ENCODE peak calls at places on chromosomes 2 and 18, in seven cellular contexts. N, I, K, V, U, O and S are unnamed samples.

GRCh38 chr2:185738679-185739472 is at the start of gene FSIP2:
- DNase-seq in N (peak), I (peak), K (peak), V (no peak), U (peak), O (no peak), S (peak)

GRCh38 chr2:197191177-197191947 is 119.2 kb downstream of the ANKRD44 start:
- DNase-seq in N (no peak), I (peak), K (peak), V (no peak), U (no peak), O (no peak), S (no peak)

GRCh38 chr2:137938204-137938603 is 26.1 kb upstream of the HNMT start:
- DNase-seq in N (no peak), I (peak), K (no peak), V (no peak), U (no peak), O (no peak), S (no peak)

GRCh38 chr2:74204436-74204835 is 6.0 kb downstream of the MTHFD2 start:
- DNase-seq in N (no peak), I (no peak), K (no peak), V (no peak), U (no peak), O (no peak), S (no peak)

GRCh38 chr18:74608681-74609080 is 11.0 kb downstream of the ZNF407 start:
- DNase-seq in N (no peak), I (peak), K (no peak), V (no peak), U (no peak), O (no peak), S (no peak)

GRCh38 chr18:10023853-10024638 is 110.2 kb downstream of the VAPA start:
- DNase-seq in N (no peak), I (no peak), K (peak), V (no peak), U (no peak), O (no peak), S (no peak)

GRCh38 chr18:12703714-12704113 is 872 bp downstream of the PSMG2 start:
- DNase-seq in N (no peak), I (peak), K (peak), V (no peak), U (no peak), O (no peak), S (no peak)

GRCh38 chr2:117987121-117987520 is 26.7 kb downstream of the CCDC93 start:
- DNase-seq in N (no peak), I (no peak), K (no peak), V (no peak), U (no peak), O (no peak), S (no peak)

GRCh38 chr2:229431331-229431954 is 160.4 kb upstream of the PID1 start:
- DNase-seq in N (no peak), I (peak), K (peak), V (no peak), U (no peak), O (no peak), S (no peak)

DNA sequence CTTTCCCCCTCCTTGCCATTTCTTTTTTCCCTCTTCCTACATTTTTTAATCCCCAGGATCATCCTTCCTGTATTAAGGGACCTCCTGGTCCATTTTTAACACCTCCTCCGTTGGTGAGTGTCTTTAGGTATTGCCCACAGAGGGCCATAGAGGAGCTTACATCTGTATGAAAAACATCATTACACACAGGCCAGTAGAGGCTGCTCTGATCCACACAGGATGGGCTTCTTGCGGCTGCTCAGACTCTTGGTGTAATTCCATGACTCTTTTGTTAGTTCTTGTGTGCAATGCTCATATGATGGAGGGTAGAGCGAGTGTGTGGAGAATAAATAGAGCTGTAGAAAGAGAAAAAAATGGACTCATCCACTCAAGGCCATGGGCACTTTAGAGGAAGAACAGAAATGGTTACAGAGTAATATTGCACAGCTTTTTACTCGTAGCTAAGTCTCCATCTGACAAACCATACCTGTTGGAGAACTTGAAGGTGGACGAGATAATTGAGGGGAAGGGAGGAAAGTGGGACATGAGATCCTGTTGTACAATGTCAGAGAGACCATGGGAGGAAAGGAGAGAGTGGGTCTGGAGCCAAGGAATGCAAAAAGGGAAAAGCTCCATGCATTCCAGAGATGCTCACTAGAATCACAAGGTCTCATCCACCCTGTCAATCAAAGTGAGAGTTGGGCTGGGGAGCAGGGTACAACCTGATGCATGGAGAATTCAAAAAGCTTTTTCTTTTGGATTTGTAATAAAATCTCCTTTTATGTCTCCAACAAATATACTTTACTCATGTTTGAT is 129.7 kb upstream of the TNP1 start:
- DNase-seq in N (no peak), I (peak), K (peak), V (no peak), U (no peak), O (no peak), S (no peak)
- TF ChIP-seq CTCF in N (no peak), I (peak), K (peak), V (no peak), U (no peak), O (no peak), S (no peak)

GRCh38 chr2:127697482-127698180 is 3.7 kb upstream of the SFT2D3 start:
- DNase-seq in N (no peak), I (no peak), K (no peak), V (no peak), U (no peak), O (no peak), S (no peak)
- TF ChIP-seq CTCF in N (no peak), I (no peak), K (no peak), V (no peak), U (no peak), O (no peak), S (no peak)

GRCh38 chr2:42153944-42154593 is 15.1 kb upstream of the EML4 start:
- DNase-seq in N (no peak), I (no peak), K (no peak), V (no peak), U (no peak), O (no peak), S (no peak)

GRCh38 chr2:42147641-42148274 is 21.4 kb upstream of the EML4 start:
- DNase-seq in N (no peak), I (peak), K (peak), V (no peak), U (no peak), O (no peak), S (no peak)

GRCh38 chr2:42150159-42150558 is 19.0 kb upstream of the EML4 start:
- DNase-seq in N (no peak), I (no peak), K (no peak), V (no peak), U (no peak), O (no peak), S (no peak)
- TF ChIP-seq CTCF in N (no peak), I (no peak), K (no peak), V (no peak), U (no peak), O (no peak), S (no peak)

DNA sequence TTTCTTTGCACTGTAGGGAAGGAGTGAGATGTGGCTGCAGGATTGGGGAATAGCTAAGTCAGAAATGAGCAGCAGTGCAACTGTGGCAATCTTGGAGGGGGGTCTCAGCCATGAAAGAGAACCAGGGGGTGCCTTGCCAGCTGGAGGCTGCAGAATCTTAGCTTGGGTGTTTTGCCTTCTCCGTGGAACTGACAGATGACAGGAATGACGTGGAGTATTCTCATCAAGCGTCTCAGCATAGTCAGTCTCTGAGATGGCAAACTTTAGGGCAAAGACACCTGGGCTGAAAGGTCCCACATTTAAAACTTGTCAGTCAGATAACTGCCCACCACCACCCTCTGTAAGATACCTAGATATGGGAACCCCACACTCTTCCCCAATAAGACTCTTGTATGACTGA is 73.2 kb downstream of the MARCHF4 start:
- DNase-seq in N (no peak), I (no peak), K (no peak), V (no peak), U (no peak), O (no peak), S (no peak)
- TF ChIP-seq CTCF in N (no peak), I (no peak), K (no peak), V (no peak), U (no peak), O (no peak), S (no peak)

GRCh38 chr2:105298017-105298416 is 31.5 kb downstream of the TGFBRAP1 start:
- DNase-seq in N (no peak), I (no peak), K (no peak), V (no peak), U (no peak), O (no peak), S (no peak)

GRCh38 chr2:105297211-105297610 is 32.3 kb downstream of the TGFBRAP1 start:
- DNase-seq in N (no peak), I (no peak), K (no peak), V (no peak), U (no peak), O (no peak), S (no peak)

GRCh38 chr2:105296017-105296611 is 33.4 kb downstream of the TGFBRAP1 start:
- DNase-seq in N (no peak), I (no peak), K (no peak), V (no peak), U (no peak), O (no peak), S (no peak)

GRCh38 chr2:105301646-105302045 is 27.9 kb downstream of the TGFBRAP1 start:
- DNase-seq in N (no peak), I (no peak), K (no peak), V (no peak), U (no peak), O (no peak), S (no peak)

GRCh38 chr2:105299290-105299689 is 30.2 kb downstream of the TGFBRAP1 start:
- DNase-seq in N (no peak), I (no peak), K (no peak), V (no peak), U (no peak), O (no peak), S (no peak)
- TF ChIP-seq CTCF in N (no peak), I (no peak), K (peak), V (no peak), U (no peak), O (no peak), S (peak)

GRCh38 chr2:231146656-231147055 is 21.8 kb upstream of the HTR2B start:
- DNase-seq in N (no peak), I (peak), K (no peak), V (no peak), U (no peak), O (no peak), S (no peak)
- TF ChIP-seq CTCF in N (no peak), I (no peak), K (no peak), V (no peak), U (no peak), O (no peak), S (no peak)

GRCh38 chr18:45085916-45086624 is 405.4 kb downstream of the SETBP1 start:
- DNase-seq in N (no peak), I (no peak), K (no peak), V (no peak), U (no peak), O (no peak), S (no peak)

GRCh38 chr18:45084207-45084606 is 403.5 kb downstream of the SETBP1 start:
- DNase-seq in N (no peak), I (peak), K (no peak), V (no peak), U (no peak), O (no peak), S (no peak)

GRCh38 chr18:45083456-45083855 is 402.8 kb downstream of the SETBP1 start:
- DNase-seq in N (no peak), I (no peak), K (no peak), V (no peak), U (no peak), O (no peak), S (no peak)

GRCh38 chr18:45090526-45091140 is 409.9 kb downstream of the SETBP1 start:
- DNase-seq in N (no peak), I (no peak), K (no peak), V (no peak), U (no peak), O (no peak), S (no peak)

GRCh38 chr18:45086777-45087176 is 406.1 kb downstream of the SETBP1 start:
- DNase-seq in N (no peak), I (no peak), K (no peak), V (no peak), U (no peak), O (no peak), S (no peak)
- TF ChIP-seq CTCF in N (no peak), I (no peak), K (no peak), V (no peak), U (no peak), O (no peak), S (no peak)

GRCh38 chr2:200005675-200006074 is 50.3 kb downstream of the MAIP1 start:
- DNase-seq in N (no peak), I (no peak), K (no peak), V (no peak), U (no peak), O (no peak), S (no peak)
- TF ChIP-seq CTCF in N (no peak), I (no peak), K (no peak), V (no peak), U (no peak), O (no peak), S (no peak)

GRCh38 chr2:18219676-18220075 is 340.8 kb downstream of the RDH14 start:
- DNase-seq in N (no peak), I (peak), K (no peak), V (no peak), U (no peak), O (no peak), S (no peak)
- TF ChIP-seq CTCF in N (no peak), I (peak), K (peak), V (no peak), U (peak), O (no peak), S (no peak)

DNA sequence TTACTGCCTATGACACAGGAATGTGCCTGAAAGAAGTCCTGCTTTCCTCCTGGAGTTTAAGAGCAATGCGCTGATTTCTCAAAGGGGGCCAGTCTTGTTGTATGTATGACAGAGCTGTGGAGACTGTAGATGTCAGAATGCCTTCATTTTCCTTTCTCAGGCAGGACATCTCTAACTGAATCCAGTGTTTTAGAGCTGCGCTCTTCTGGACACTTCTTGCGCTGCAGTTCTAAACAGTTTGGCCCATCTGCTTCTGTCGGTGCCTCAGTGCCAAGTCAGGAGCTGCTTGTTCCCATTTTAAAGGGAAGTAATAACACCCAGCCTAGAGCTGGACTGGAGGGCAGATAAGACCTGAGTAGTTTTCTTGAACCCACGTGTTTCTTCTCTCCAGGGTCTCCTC is 91.4 kb downstream of the ESCO1 start:
- DNase-seq in N (no peak), I (no peak), K (no peak), V (no peak), U (no peak), O (no peak), S (no peak)
- TF ChIP-seq CTCF in N (no peak), I (no peak), K (no peak), V (no peak), U (no peak), O (no peak), S (no peak)